ENCODE peak calls at places on chromosomes 2 and 18, in four cellular contexts. D is SK-N-SH, U is K562, Z is HepG2. V is an unnamed sample.

GRCh38 chr18:79203017-79203605 is 133.9 kb downstream of the ATP9B start:
- DNase-seq in U (no peak), Z (no peak), D (no peak), V (no peak)

GRCh38 chr2:86052676-86053075 is 53.0 kb downstream of the POLR1A start:
- DNase-seq in D (no peak), Z (no peak), U (no peak), V (no peak)

GRCh38 chr2:179263015-179263414 is 1.6 kb downstream of the SESTD1 start:
- DNase-seq in Z (peak; percentile 77), U (no peak), D (no peak), V (no peak)

GRCh38 chr2:54475919-54476318 is 19.8 kb downstream of the SPTBN1 start:
- DNase-seq in D (no peak), Z (no peak), U (no peak), V (no peak)

GRCh38 chr2:36371963-36372391 is 16.4 kb downstream of the CRIM1 start:
- DNase-seq in U (no peak), D (no peak), Z (peak; percentile 73), V (no peak)

GRCh38 chr2:108554530-108554929 is 20.3 kb downstream of the LIMS1 start:
- DNase-seq in D (peak; percentile 23), Z (no peak), U (no peak), V (no peak)

GRCh38 chr18:69968073-69968472 is 20.4 kb upstream of the CD226 start:
- DNase-seq in U (no peak), D (peak; percentile 28), Z (no peak), V (peak; percentile 30)

GRCh38 chr2:239368906-239369584 is 31.8 kb downstream of the HDAC4 start:
- DNase-seq in U (no peak), Z (no peak), D (no peak), V (no peak)

GRCh38 chr2:25977768-25978167 is 4.5 kb downstream of the KIF3C start:
- DNase-seq in Z (peak; percentile 53), D (no peak), U (no peak), V (no peak)

GRCh38 chr2:11743531-11743815 is 3.0 kb upstream of the LPIN1 start:
- DNase-seq in D (no peak), U (no peak), Z (no peak), V (no peak)

GRCh38 chr18:25423760-25424159 is 71.8 kb upstream of the ZNF521 start:
- DNase-seq in Z (no peak), U (no peak), D (no peak), V (no peak)

GRCh38 chr2:121532347-121532766 is 1.7 kb downstream of the RNU4ATAC start:
- DNase-seq in Z (peak; percentile 25), U (peak; percentile 77), D (no peak), V (no peak)

GRCh38 chr2:152415231-152415642 is 80.3 kb downstream of the FMNL2 start:
- DNase-seq in U (no peak), D (no peak), Z (peak; percentile 79), V (no peak)

GRCh38 chr2:156800781-156801366 is 364.7 kb downstream of the GPD2 start:
- DNase-seq in Z (no peak), U (no peak), D (no peak), V (no peak)

GRCh38 chr2:144989580-144990270 is 469.8 kb upstream of the ZEB2 start:
- DNase-seq in U (no peak), D (no peak), Z (no peak), V (no peak)

GRCh38 chr2:96869824-96870630 is at the start of gene SEMA4C:
- DNase-seq in D (peak; percentile 86), Z (no peak), U (peak; percentile 78), V (peak; percentile 59)

GRCh38 chr2:762646-763045 is 85.4 kb upstream of the TMEM18 start:
- DNase-seq in D (no peak), Z (no peak), U (no peak), V (no peak)

GRCh38 chr2:237673130-237673921 is 45.9 kb downstream of the LRRFIP1 start:
- DNase-seq in Z (peak; percentile 74), D (peak; percentile 84), U (peak; percentile 65), V (peak; percentile 59)

GRCh38 chr2:167827352-167828097 is 419.9 kb downstream of the STK39 start:
- DNase-seq in Z (peak; percentile 99), D (no peak), U (no peak), V (no peak)
- TF ChIP-seq FOXJ3 in Z (peak; percentile 99), D (no peak), U (no peak), V (no peak)

GRCh38 chr2:77479895-77480294 is 42.3 kb downstream of the LRRTM4 start:
- DNase-seq in D (peak; percentile 10), U (no peak), Z (no peak), V (no peak)
- TF ChIP-seq FOXJ3 in D (no peak), U (no peak), Z (no peak), V (no peak)

GRCh38 chr2:205654878-205655601 is 27.3 kb upstream of the NRP2 start:
- DNase-seq in Z (no peak), D (no peak), U (no peak), V (no peak)
- TF ChIP-seq FOXJ3 in Z (no peak), D (no peak), U (no peak), V (no peak)

DNA sequence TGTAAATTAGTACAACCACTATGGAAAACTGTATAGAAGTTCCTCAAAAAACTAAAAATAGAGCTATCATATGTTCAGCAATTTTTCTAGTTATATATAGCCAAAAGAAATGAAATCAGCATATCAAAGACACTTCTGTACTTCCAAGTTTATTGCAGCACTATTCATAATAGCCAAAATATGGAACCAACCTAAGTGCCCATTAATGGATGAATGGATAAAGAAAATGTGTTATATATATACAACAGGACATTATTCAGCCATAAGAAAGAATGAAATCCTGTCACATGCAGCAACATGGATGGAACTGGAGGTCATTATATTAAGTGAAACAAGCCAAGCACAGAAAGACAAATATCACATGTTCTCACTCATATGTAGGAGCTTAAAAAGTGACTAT is 112.6 kb downstream of the MDH1 start:
- DNase-seq in Z (no peak), U (no peak), D (no peak), V (no peak)
- TF ChIP-seq FOXJ3 in Z (no peak), U (no peak), D (no peak), V (no peak)

GRCh38 chr18:28960146-28960545 is 783.2 kb upstream of the CDH2 start:
- DNase-seq in Z (no peak), U (no peak), D (no peak), V (no peak)

GRCh38 chr18:28963481-28963880 is 786.6 kb upstream of the CDH2 start:
- DNase-seq in D (no peak), U (no peak), Z (no peak), V (no peak)

DNA sequence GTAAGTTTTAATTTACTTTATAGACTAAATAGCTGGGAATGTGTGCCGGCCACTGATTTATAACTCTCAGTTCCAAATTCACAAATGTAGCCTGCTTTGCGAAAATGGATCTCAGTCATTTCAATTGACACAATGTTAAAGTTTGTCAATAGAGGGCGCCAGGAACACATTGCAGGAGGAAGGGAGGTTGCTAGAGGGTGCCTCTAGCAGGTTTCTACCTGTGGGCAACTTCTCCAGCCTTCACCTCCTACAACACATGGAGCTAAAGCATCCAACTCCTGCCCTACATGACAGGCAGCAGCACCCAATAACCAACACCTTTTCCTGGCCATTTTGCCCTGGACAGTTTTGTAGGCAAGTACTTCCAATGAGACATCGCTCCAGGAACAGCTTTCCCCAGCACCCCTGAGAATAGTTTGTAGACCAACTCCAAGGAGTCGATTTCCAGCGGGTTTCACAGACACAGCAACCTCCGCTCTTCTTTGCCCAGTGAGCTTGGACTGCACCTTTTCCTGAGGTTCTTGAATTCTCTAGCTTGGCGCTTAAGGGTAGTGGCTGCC is 784.8 kb upstream of the CDH2 start:
- DNase-seq in U (peak; percentile 9), D (peak; percentile 14), Z (peak; percentile 36), V (peak; percentile 21)
- TF ChIP-seq FOXJ3 in U (no peak), D (no peak), Z (no peak), V (no peak)

GRCh38 chr2:30710016-30710415 is 97.2 kb downstream of the CAPN13 start:
- DNase-seq in D (no peak), U (no peak), Z (no peak), V (no peak)
- TF ChIP-seq FOXJ3 in D (no peak), U (no peak), Z (no peak), V (no peak)

DNA sequence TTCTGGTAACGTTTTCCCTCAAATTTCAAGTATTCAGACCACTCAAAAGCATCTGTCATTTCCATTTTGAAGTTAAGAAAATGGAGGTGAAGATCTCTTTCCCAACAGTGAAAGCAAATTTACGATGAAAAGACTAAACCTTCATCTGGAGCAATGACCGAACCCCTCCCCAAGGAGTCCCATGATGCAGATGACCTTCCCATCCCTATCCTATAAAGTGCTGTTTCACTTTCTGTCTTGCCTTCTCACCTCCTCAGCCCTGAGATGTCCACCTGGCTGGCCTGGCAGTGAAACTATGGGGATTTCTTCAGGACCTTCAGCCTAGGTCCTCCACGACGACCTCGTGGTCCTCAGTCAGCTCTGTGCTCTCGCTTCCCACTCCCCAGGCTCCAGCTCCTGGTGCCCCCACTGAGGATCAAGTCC is 925 bp upstream of the NPC1 start:
- DNase-seq in Z (no peak), U (no peak), D (no peak), V (no peak)
- TF ChIP-seq FOXJ3 in Z (no peak), U (no peak), D (no peak), V (no peak)

DNA sequence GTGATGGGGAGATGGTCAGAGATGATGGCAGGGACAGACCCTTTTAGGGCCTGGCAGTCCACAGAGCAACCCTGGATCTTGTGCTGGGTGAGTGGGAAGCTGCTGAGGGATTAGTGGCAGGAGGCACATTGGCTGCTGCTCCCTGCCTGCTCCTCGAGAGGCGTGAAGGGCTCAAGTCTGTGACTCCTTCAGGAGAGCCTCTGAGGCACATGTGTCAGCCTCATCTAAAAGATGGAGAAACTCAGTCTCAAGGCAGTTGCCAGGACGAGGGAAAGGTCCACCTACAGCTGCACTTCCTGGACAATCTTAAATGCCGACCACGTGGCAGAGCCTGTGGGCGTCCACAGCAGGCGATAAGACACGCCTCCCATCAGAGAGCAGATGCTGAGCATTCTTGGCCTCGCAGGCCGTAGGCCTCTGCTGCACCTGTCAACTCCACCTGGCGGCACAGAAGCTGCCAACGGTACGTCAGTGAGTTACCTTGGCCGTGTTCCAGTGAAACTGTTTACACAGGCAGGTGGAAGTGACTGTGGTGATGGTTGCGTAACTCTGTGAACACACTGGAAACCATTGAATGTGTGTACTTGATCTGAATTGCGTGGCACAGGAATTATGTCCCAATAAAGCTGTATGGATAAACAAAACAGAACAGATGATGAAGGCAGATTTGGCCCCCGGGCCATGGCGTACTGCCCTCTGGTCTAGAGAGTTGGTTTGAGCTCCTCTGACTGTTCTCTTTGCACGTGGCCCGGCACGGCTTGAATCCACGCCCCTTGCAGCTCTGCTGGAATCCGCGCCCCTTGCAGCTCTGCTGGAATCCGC is 114.4 kb downstream of the RNF144A start:
- DNase-seq in U (no peak), Z (peak; percentile 98), D (no peak), V (no peak)
- TF ChIP-seq FOXJ3 in U (no peak), Z (peak; percentile 98), D (no peak), V (no peak)

DNA sequence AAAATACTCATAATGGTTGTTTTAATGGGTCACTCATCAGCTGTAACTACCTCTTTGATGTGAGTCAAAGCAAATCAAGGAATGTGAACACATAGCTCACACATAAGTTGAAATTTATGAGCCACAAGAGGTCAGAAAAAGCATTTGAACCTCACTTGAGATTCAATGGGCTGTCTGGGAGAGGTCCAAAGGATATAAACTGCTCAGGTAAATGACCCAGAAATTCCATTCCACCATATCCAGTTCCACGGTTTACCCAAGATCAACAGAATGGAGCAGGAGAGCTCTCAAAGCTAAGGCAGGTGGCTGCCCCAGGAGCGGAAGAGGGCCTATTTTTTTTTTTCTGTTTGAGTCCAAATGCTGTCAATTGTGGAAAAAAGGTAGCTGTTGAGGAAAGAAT is 464.1 kb downstream of the TNS1 start:
- DNase-seq in D (no peak), Z (no peak), U (no peak), V (no peak)
- TF ChIP-seq FOXJ3 in D (no peak), Z (no peak), U (no peak), V (no peak)

V was measured in WTC11.